ENCODE peak calls at places on chromosome 3, in eight cellular contexts. P, F, Q, K, J, G, R and V are unnamed samples.

GRCh38 chr3:54967586-54968244 is 39.9 kb upstream of the LRTM1 start:
- DNase-seq in P (no peak), F (no peak), Q (no peak), K (no peak), J (no peak), G (no peak), R (no peak), V (peak; percentile 11)

GRCh38 chr3:100615684-100616083 is 6.3 kb downstream of the ADGRG7 start:
- DNase-seq in P (no peak), F (no peak), Q (no peak), K (no peak), J (no peak), G (no peak), R (no peak), V (no peak)

GRCh38 chr3:49709852-49710251 is 9.6 kb downstream of the AMIGO3 start:
- DNase-seq in P (no peak), F (no peak), Q (no peak), K (no peak), J (no peak), G (no peak), R (no peak), V (no peak)

GRCh38 chr3:170171563-170171962 is 10.0 kb downstream of the PHC3 start:
- DNase-seq in P (no peak), F (no peak), Q (no peak), K (no peak), J (no peak), G (no peak), R (no peak), V (no peak)

GRCh38 chr3:134663646-134664456 is 13.0 kb upstream of the KY start:
- DNase-seq in P (no peak), F (no peak), Q (no peak), K (no peak), J (no peak), G (no peak), R (no peak), V (no peak)

GRCh38 chr3:50627407-50628051 is 10.6 kb downstream of the MAPKAPK3 start:
- DNase-seq in P (peak; percentile 40), F (no peak), Q (no peak), K (peak; percentile 53), J (peak; percentile 88), G (no peak), R (no peak), V (peak; percentile 72)

GRCh38 chr3:142888099-142888483 is 792 bp downstream of the PCOLCE2 start:
- DNase-seq in P (peak; percentile 93), F (no peak), Q (peak; percentile 31), K (peak; percentile 3), J (peak; percentile 69), G (no peak), R (no peak), V (peak; percentile 64)

GRCh38 chr3:191743283-191743682 is 282.3 kb downstream of the PYDC2 start:
- DNase-seq in P (no peak), F (no peak), Q (no peak), K (no peak), J (no peak), G (no peak), R (no peak), V (no peak)

GRCh38 chr3:61841111-61841845 is 279.9 kb downstream of the PTPRG start:
- DNase-seq in P (no peak), F (no peak), Q (no peak), K (no peak), J (no peak), G (no peak), R (no peak), V (no peak)

GRCh38 chr3:46734773-46735172 is 17.1 kb upstream of the PRSS50 start:
- DNase-seq in P (no peak), F (no peak), Q (no peak), K (no peak), J (no peak), G (no peak), R (no peak), V (no peak)

GRCh38 chr3:138367912-138368311 is 19.5 kb downstream of the MRAS start:
- DNase-seq in P (no peak), F (no peak), Q (peak; percentile 44), K (peak; percentile 57), J (no peak), G (peak; percentile 26), R (no peak), V (peak; percentile 43)

GRCh38 chr3:189756651-189757078 is 125.5 kb downstream of the TP63 start:
- DNase-seq in P (no peak), F (no peak), Q (no peak), K (no peak), J (no peak), G (no peak), R (no peak), V (no peak)

GRCh38 chr3:140588558-140588957 is 89.3 kb upstream of the TRIM42 start:
- DNase-seq in P (no peak), F (no peak), Q (no peak), K (no peak), J (no peak), G (no peak), R (no peak), V (no peak)

GRCh38 chr3:79032686-79033318 is 735.0 kb downstream of the ROBO1 start:
- DNase-seq in P (no peak), F (no peak), Q (no peak), K (peak; percentile 10), J (no peak), G (no peak), R (no peak), V (peak; percentile 51)

GRCh38 chr3:190004656-190005055 is 116.0 kb downstream of the P3H2 start:
- DNase-seq in P (no peak), F (no peak), Q (no peak), K (no peak), J (no peak), G (no peak), R (no peak), V (no peak)

GRCh38 chr3:14563946-14564539 is 23.9 kb upstream of the GRIP2 start:
- DNase-seq in P (no peak), F (no peak), Q (no peak), K (no peak), J (no peak), G (no peak), R (no peak), V (no peak)

GRCh38 chr3:69442771-69443197 is 56.9 kb upstream of the FRMD4B start:
- DNase-seq in P (no peak), F (no peak), Q (no peak), K (no peak), J (no peak), G (no peak), R (no peak), V (no peak)

GRCh38 chr3:35562141-35562540 is 77.2 kb upstream of the ARPP21 start:
- DNase-seq in P (no peak), F (no peak), Q (no peak), K (no peak), J (no peak), G (no peak), R (no peak), V (no peak)

GRCh38 chr3:141389703-141390102 is 21.4 kb downstream of the ZBTB38 start:
- DNase-seq in P (no peak), F (no peak), Q (no peak), K (no peak), J (no peak), G (no peak), R (no peak), V (no peak)

GRCh38 chr3:24351779-24352469 is 142.7 kb downstream of the THRB start:
- DNase-seq in P (no peak), F (peak; percentile 81), Q (no peak), K (peak; percentile 69), J (no peak), G (no peak), R (no peak), V (no peak)
- TF ChIP-seq POLR2A in P (no peak), F (no peak), Q (no peak), K (no peak), J (no peak), G (no peak), R (no peak), V (no peak)

GRCh38 chr3:105613120-105613519 is 246.4 kb downstream of the ALCAM start:
- DNase-seq in P (no peak), F (no peak), Q (no peak), K (no peak), J (no peak), G (no peak), R (no peak), V (no peak)

GRCh38 chr3:105611304-105612192 is 244.8 kb downstream of the ALCAM start:
- DNase-seq in P (no peak), F (no peak), Q (no peak), K (peak; percentile 79), J (peak; percentile 33), G (no peak), R (no peak), V (no peak)

GRCh38 chr3:105606052-105606451 is 239.3 kb downstream of the ALCAM start:
- DNase-seq in P (no peak), F (no peak), Q (no peak), K (no peak), J (no peak), G (no peak), R (no peak), V (no peak)

GRCh38 chr3:105610473-105610872 is 243.8 kb downstream of the ALCAM start:
- DNase-seq in P (no peak), F (no peak), Q (no peak), K (no peak), J (no peak), G (no peak), R (no peak), V (no peak)

GRCh38 chr3:105608623-105609022 is 241.9 kb downstream of the ALCAM start:
- DNase-seq in P (no peak), F (no peak), Q (no peak), K (no peak), J (no peak), G (no peak), R (peak; percentile 51), V (no peak)
- H3K4me3 ChIP-seq in P (no peak overlapping the region), F (no peak overlapping the region), Q (no peak overlapping the region), K (no peak overlapping the region), J (no peak overlapping the region), G (no peak overlapping the region), R (no peak overlapping the region), V (no peak overlapping the region)

DNA sequence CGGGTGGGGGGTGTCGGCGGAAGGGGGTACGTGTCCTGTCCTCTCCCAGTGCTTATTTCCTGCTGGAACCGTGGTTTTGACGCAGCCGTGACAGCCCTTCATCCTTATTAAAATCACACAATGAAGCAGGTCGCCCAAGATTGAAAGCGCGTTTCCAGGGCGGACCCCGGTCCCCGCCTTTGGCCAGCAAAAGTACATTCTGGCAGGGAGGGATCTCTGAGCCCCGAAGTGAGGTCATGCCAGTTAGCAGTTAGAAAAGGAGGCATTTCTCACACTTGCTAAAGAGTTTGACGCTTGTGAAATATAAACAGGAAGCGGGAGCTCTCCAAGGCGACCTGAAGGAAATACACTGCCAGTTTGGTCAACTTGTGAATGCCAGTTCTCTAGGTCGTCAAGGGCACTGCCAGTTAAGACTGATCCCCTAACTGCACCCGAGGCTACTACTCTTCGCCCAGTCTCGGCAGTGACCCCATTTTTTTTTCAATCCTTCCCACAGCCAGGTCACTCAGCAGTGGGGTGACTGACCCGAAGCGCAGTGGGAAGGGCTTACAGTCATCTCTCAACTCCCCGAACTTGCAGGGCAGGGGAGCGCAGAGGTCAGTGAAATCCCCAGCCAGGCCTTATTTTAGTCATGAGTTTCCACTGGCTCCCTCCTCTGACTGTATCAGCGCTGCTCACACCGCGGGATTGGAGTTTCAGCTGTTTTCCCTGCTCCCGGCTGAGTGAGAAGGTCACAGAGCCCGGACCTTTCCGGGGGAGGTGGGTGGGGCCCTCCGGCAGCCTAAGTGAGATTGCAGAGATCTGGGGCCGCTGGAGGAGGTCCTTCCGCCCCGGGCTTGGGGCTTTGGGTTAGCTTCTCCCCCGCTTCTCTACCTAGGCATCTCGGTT is 2.0 kb upstream of the BHLHE40 start:
- DNase-seq in P (peak; percentile 62), F (peak; percentile 84), Q (peak; percentile 90), K (peak; percentile 89), J (no peak), G (peak; percentile 79), R (peak; percentile 79), V (peak; percentile 91)
- TF ChIP-seq POLR2A in P (peak; percentile 20), F (no peak), Q (peak; percentile 66), K (peak; percentile 80), J (peak; percentile 27), G (peak; percentile 44), R (no peak), V (no peak)

GRCh38 chr3:29335438-29335837 is 54.6 kb downstream of the RBMS3 start:
- DNase-seq in P (peak; percentile 51), F (peak; percentile 86), Q (peak; percentile 51), K (peak; percentile 82), J (peak; percentile 15), G (peak; percentile 58), R (peak; percentile 50), V (no peak)
- H3K4me3 ChIP-seq in P (peak overlapping the region; percentile 30), F (peak overlapping the region; percentile 30), Q (no peak overlapping the region), K (no peak overlapping the region), J (peak overlapping the region; percentile 17), G (peak overlapping the region; percentile 6), R (peak overlapping the region; percentile 11), V (no peak overlapping the region)